ENCODE peak calls at places on chromosome 2, in five cellular contexts. One of them, this sample, is unnamed.

GRCh38 chr2:141331127-141331526 is 799.7 kb downstream of the LRP1B start:
- DNase-seq in neuronal stem cell: no peak
- DNase-seq in H9: no peak
- DNase-seq in mesendoderm: peak
- DNase-seq in mesenchymal stem cell: peak
- DNase-seq in this sample: peak

GRCh38 chr2:214410918-214411554 is at the start of gene VWC2L:
- DNase-seq in neuronal stem cell: peak
- DNase-seq in H9: peak
- DNase-seq in mesendoderm: peak
- DNase-seq in mesenchymal stem cell: peak
- DNase-seq in this sample: peak

GRCh38 chr2:16614314-16614860 is 51.2 kb downstream of the CYRIA start:
- DNase-seq in neuronal stem cell: no peak
- DNase-seq in H9: no peak
- DNase-seq in mesendoderm: peak
- DNase-seq in mesenchymal stem cell: peak
- DNase-seq in this sample: peak

GRCh38 chr2:12819098-12819465 is 102.3 kb downstream of the TRIB2 start:
- DNase-seq in neuronal stem cell: no peak
- DNase-seq in H9: no peak
- DNase-seq in mesendoderm: peak
- DNase-seq in mesenchymal stem cell: peak
- DNase-seq in this sample: peak

GRCh38 chr2:31032475-31032874 is 105.8 kb downstream of the GALNT14 start:
- DNase-seq in neuronal stem cell: no peak
- DNase-seq in H9: no peak
- DNase-seq in mesendoderm: no peak
- DNase-seq in mesenchymal stem cell: no peak
- DNase-seq in this sample: no peak

GRCh38 chr2:168642873-168643272 is 159.6 kb upstream of the NOSTRIN start:
- DNase-seq in neuronal stem cell: no peak
- DNase-seq in H9: no peak
- DNase-seq in mesendoderm: no peak
- DNase-seq in mesenchymal stem cell: no peak
- DNase-seq in this sample: no peak

GRCh38 chr2:120448961-120449421 is 103.1 kb downstream of the INHBB start:
- DNase-seq in neuronal stem cell: no peak
- DNase-seq in H9: no peak
- DNase-seq in mesendoderm: no peak
- DNase-seq in mesenchymal stem cell: no peak
- DNase-seq in this sample: no peak

GRCh38 chr2:168178520-168178919 is 68.9 kb downstream of the STK39 start:
- DNase-seq in neuronal stem cell: no peak
- DNase-seq in H9: no peak
- DNase-seq in mesendoderm: peak
- DNase-seq in mesenchymal stem cell: no peak
- DNase-seq in this sample: no peak

GRCh38 chr2:146048141-146048540 is 1528.2 kb upstream of the ZEB2 start:
- DNase-seq in neuronal stem cell: no peak
- DNase-seq in H9: no peak
- DNase-seq in mesendoderm: no peak
- DNase-seq in mesenchymal stem cell: no peak
- DNase-seq in this sample: no peak

GRCh38 chr2:78281164-78281563 is 744.3 kb upstream of the REG3G start:
- DNase-seq in neuronal stem cell: no peak
- DNase-seq in H9: no peak
- DNase-seq in mesendoderm: no peak
- DNase-seq in mesenchymal stem cell: no peak
- DNase-seq in this sample: no peak

GRCh38 chr2:134739261-134739878 is 20.6 kb upstream of the TMEM163 start:
- DNase-seq in neuronal stem cell: no peak
- DNase-seq in H9: no peak
- DNase-seq in mesendoderm: no peak
- DNase-seq in mesenchymal stem cell: no peak
- DNase-seq in this sample: no peak

GRCh38 chr2:45045706-45046105 is 36.5 kb upstream of the SIX2 start:
- DNase-seq in neuronal stem cell: no peak
- DNase-seq in H9: no peak
- DNase-seq in mesendoderm: no peak
- DNase-seq in mesenchymal stem cell: no peak
- DNase-seq in this sample: no peak

GRCh38 chr2:71558300-71559051 is 105.1 kb downstream of the DYSF start:
- DNase-seq in neuronal stem cell: no peak
- DNase-seq in H9: peak
- DNase-seq in mesendoderm: peak
- DNase-seq in mesenchymal stem cell: no peak
- DNase-seq in this sample: no peak

GRCh38 chr2:67400560-67401464 is 3.7 kb downstream of the ETAA1 start:
- DNase-seq in neuronal stem cell: no peak
- DNase-seq in H9: no peak
- DNase-seq in mesendoderm: no peak
- DNase-seq in mesenchymal stem cell: peak
- DNase-seq in this sample: peak

GRCh38 chr2:108385411-108386071 is 7.8 kb downstream of the SULT1C4 start:
- DNase-seq in neuronal stem cell: no peak
- DNase-seq in H9: no peak
- DNase-seq in mesendoderm: no peak
- DNase-seq in mesenchymal stem cell: no peak
- DNase-seq in this sample: no peak

GRCh38 chr2:130380096-130380934 is 24.5 kb downstream of the PTPN18 start:
- DNase-seq in neuronal stem cell: no peak
- DNase-seq in H9: no peak
- DNase-seq in mesendoderm: peak
- DNase-seq in mesenchymal stem cell: no peak
- DNase-seq in this sample: no peak

GRCh38 chr2:85018049-85018447 is 47.1 kb downstream of the KCMF1 start:
- DNase-seq in neuronal stem cell: no peak
- DNase-seq in H9: no peak
- DNase-seq in mesendoderm: no peak
- DNase-seq in mesenchymal stem cell: peak
- DNase-seq in this sample: peak

GRCh38 chr2:85019121-85019520 is 48.2 kb downstream of the KCMF1 start:
- DNase-seq in neuronal stem cell: no peak
- DNase-seq in H9: no peak
- DNase-seq in mesendoderm: no peak
- DNase-seq in mesenchymal stem cell: no peak
- DNase-seq in this sample: no peak

GRCh38 chr2:85017436-85018048 is 46.6 kb downstream of the KCMF1 start:
- DNase-seq in neuronal stem cell: no peak
- DNase-seq in H9: no peak
- DNase-seq in mesendoderm: peak
- DNase-seq in mesenchymal stem cell: peak
- DNase-seq in this sample: peak

GRCh38 chr2:85024372-85025047 is 53.5 kb downstream of the KCMF1 start:
- DNase-seq in neuronal stem cell: no peak
- DNase-seq in H9: no peak
- DNase-seq in mesendoderm: no peak
- DNase-seq in mesenchymal stem cell: no peak
- DNase-seq in this sample: no peak

DNA sequence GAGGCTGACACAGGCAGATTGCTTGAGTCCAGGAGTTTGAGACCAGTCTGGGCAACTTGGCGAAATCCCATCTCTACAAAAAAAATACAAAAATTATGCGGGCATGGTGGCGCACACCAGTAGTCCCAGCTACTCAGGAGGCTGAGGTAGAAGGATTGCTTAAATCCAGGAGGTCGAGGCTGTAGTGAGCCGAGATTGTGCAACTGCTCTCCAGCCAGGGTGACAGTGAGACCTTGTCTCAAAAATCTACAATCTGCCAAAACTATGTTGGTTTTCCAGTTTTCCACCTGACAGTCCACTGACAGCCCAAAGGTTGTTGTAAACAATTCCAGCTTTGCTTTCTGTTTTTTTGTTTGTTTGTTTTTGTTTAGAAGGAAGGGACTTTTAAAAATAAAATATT is 51.3 kb downstream of the KCMF1 start:
- DNase-seq in neuronal stem cell: no peak
- DNase-seq in H9: no peak
- DNase-seq in mesendoderm: no peak
- DNase-seq in mesenchymal stem cell: no peak
- DNase-seq in this sample: no peak
- H3K18ac ChIP-seq in neuronal stem cell: no peak
- H3K18ac ChIP-seq in H9: no peak
- H3K18ac ChIP-seq in mesendoderm: no peak
- H3K18ac ChIP-seq in mesenchymal stem cell: no peak
- H3K18ac ChIP-seq in this sample: no peak

GRCh38 chr2:43454791-43455190 is 141.0 kb downstream of the THADA start:
- DNase-seq in neuronal stem cell: no peak
- DNase-seq in H9: no peak
- DNase-seq in mesendoderm: no peak
- DNase-seq in mesenchymal stem cell: no peak
- DNase-seq in this sample: no peak
- H3K9ac ChIP-seq in neuronal stem cell: no peak
- H3K9ac ChIP-seq in H9: no peak
- H3K9ac ChIP-seq in mesendoderm: no peak
- H3K9ac ChIP-seq in mesenchymal stem cell: peak
- H3K9ac ChIP-seq in this sample: no peak

GRCh38 chr2:723761-724160 is 46.6 kb upstream of the TMEM18 start:
- DNase-seq in neuronal stem cell: no peak
- DNase-seq in H9: no peak
- DNase-seq in mesendoderm: no peak
- DNase-seq in mesenchymal stem cell: no peak
- DNase-seq in this sample: no peak

GRCh38 chr2:727071-727470 is 49.9 kb upstream of the TMEM18 start:
- DNase-seq in neuronal stem cell: no peak
- DNase-seq in H9: no peak
- DNase-seq in mesendoderm: no peak
- DNase-seq in mesenchymal stem cell: no peak
- DNase-seq in this sample: no peak

GRCh38 chr2:725464-725863 is 48.3 kb upstream of the TMEM18 start:
- DNase-seq in neuronal stem cell: no peak
- DNase-seq in H9: no peak
- DNase-seq in mesendoderm: no peak
- DNase-seq in mesenchymal stem cell: no peak
- DNase-seq in this sample: no peak

GRCh38 chr2:728165-728564 is 51.0 kb upstream of the TMEM18 start:
- DNase-seq in neuronal stem cell: no peak
- DNase-seq in H9: no peak
- DNase-seq in mesendoderm: no peak
- DNase-seq in mesenchymal stem cell: no peak
- DNase-seq in this sample: no peak

GRCh38 chr2:726158-726557 is 49.0 kb upstream of the TMEM18 start:
- DNase-seq in neuronal stem cell: no peak
- DNase-seq in H9: no peak
- DNase-seq in mesendoderm: no peak
- DNase-seq in mesenchymal stem cell: no peak
- DNase-seq in this sample: no peak
- H3K18ac ChIP-seq in neuronal stem cell: no peak
- H3K18ac ChIP-seq in H9: no peak
- H3K18ac ChIP-seq in mesendoderm: no peak
- H3K18ac ChIP-seq in mesenchymal stem cell: no peak
- H3K18ac ChIP-seq in this sample: no peak

GRCh38 chr2:230417436-230417835 is 1.4 kb downstream of the SP100 start:
- DNase-seq in neuronal stem cell: no peak
- DNase-seq in H9: no peak
- DNase-seq in mesendoderm: no peak
- DNase-seq in mesenchymal stem cell: no peak
- DNase-seq in this sample: no peak

GRCh38 chr2:230416061-230416721 is at the start of gene SP100:
- DNase-seq in neuronal stem cell: no peak
- DNase-seq in H9: no peak
- DNase-seq in mesendoderm: peak
- DNase-seq in mesenchymal stem cell: peak
- DNase-seq in this sample: peak

GRCh38 chr2:230422149-230422548 is 6.1 kb downstream of the SP100 start:
- DNase-seq in neuronal stem cell: no peak
- DNase-seq in H9: no peak
- DNase-seq in mesendoderm: no peak
- DNase-seq in mesenchymal stem cell: peak
- DNase-seq in this sample: no peak

GRCh38 chr2:230414302-230414701 is 1.7 kb upstream of the SP100 start:
- DNase-seq in neuronal stem cell: no peak
- DNase-seq in H9: no peak
- DNase-seq in mesendoderm: no peak
- DNase-seq in mesenchymal stem cell: no peak
- DNase-seq in this sample: no peak

GRCh38 chr2:230418341-230419016 is 2.5 kb downstream of the SP100 start:
- DNase-seq in neuronal stem cell: no peak
- DNase-seq in H9: no peak
- DNase-seq in mesendoderm: no peak
- DNase-seq in mesenchymal stem cell: peak
- DNase-seq in this sample: peak
- H3K9ac ChIP-seq in neuronal stem cell: no peak
- H3K9ac ChIP-seq in H9: no peak
- H3K9ac ChIP-seq in mesendoderm: no peak
- H3K9ac ChIP-seq in mesenchymal stem cell: peak
- H3K9ac ChIP-seq in this sample: peak

GRCh38 chr2:890791-891190 is 59.9 kb upstream of the SNTG2 start:
- DNase-seq in neuronal stem cell: no peak
- DNase-seq in H9: peak
- DNase-seq in mesendoderm: no peak
- DNase-seq in mesenchymal stem cell: no peak
- DNase-seq in this sample: no peak
- H3K18ac ChIP-seq in neuronal stem cell: peak
- H3K18ac ChIP-seq in H9: no peak
- H3K18ac ChIP-seq in mesendoderm: no peak
- H3K18ac ChIP-seq in mesenchymal stem cell: no peak
- H3K18ac ChIP-seq in this sample: no peak

GRCh38 chr2:170716851-170717598 is 1.9 kb downstream of the SP5 start:
- DNase-seq in neuronal stem cell: peak
- DNase-seq in H9: peak
- DNase-seq in mesendoderm: peak
- DNase-seq in mesenchymal stem cell: peak
- DNase-seq in this sample: peak
- H3K9ac ChIP-seq in neuronal stem cell: no peak
- H3K9ac ChIP-seq in H9: no peak
- H3K9ac ChIP-seq in mesendoderm: peak
- H3K9ac ChIP-seq in mesenchymal stem cell: no peak
- H3K9ac ChIP-seq in this sample: no peak

GRCh38 chr2:62042400-62042799 is 136.9 kb downstream of the COMMD1 start:
- DNase-seq in neuronal stem cell: no peak
- DNase-seq in H9: no peak
- DNase-seq in mesendoderm: no peak
- DNase-seq in mesenchymal stem cell: no peak
- DNase-seq in this sample: no peak
- H3K18ac ChIP-seq in neuronal stem cell: peak
- H3K18ac ChIP-seq in H9: no peak
- H3K18ac ChIP-seq in mesendoderm: peak
- H3K18ac ChIP-seq in mesenchymal stem cell: no peak
- H3K18ac ChIP-seq in this sample: no peak

DNA sequence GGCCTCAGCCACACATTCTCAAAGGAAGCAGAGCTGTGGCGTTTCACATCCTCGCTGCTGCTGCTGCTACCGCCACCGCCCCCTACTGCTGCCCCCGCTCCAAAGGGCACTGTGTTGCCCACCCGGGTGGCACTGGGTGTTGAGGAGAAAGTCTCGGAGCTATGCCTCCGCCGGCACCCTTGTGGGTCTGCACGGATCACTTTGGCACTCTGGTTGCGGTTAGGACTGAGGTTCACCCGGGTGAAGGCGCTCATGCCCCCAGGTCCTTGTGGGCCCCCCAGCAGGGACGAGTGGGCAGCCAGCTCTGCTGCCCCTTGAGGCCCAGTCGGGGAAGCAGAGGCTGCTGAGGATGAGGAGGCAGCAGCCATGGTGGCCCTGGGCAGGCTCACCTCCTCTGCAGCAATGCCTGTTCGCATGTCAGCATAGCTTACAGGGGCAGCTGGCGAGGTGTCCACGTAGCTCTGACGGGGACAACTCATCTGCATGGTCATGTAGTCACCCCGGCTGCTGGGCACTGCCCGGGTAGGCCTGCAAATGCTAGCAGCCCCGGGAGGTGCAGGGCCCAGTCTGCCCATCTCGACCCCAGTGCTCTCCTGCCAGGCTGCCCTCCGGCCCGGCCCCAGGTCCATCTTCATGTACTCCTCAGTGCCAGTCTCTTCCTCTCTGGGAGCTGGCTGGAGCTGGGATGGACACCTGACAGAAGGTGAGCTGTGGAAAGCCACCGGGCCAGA is 4.2 kb downstream of the IRS1 start:
- DNase-seq in neuronal stem cell: no peak
- DNase-seq in H9: no peak
- DNase-seq in mesendoderm: no peak
- DNase-seq in mesenchymal stem cell: no peak
- DNase-seq in this sample: peak
- H3K9ac ChIP-seq in neuronal stem cell: no peak
- H3K9ac ChIP-seq in H9: no peak
- H3K9ac ChIP-seq in mesendoderm: peak
- H3K9ac ChIP-seq in mesenchymal stem cell: peak
- H3K9ac ChIP-seq in this sample: peak